ENCODE peak calls at places on chromosomes 12 and 14, in seven cellular contexts. Z, X, K, O, S, N and T are unnamed samples.

GRCh38 chr14:72332871-72333270 is 400.6 kb downstream of the RGS6 start:
- DNase-seq in Z (no peak), X (no peak), K (no peak), O (no peak), S (no peak), N (no peak), T (no peak)

GRCh38 chr12:62438098-62438692 is 28.4 kb upstream of the MON2 start:
- DNase-seq in Z (peak; percentile 54), X (no peak), K (no peak), O (peak; percentile 54), S (peak; percentile 44), N (no peak), T (peak; percentile 39)

GRCh38 chr12:92537235-92537960 is 165.4 kb upstream of the PLEKHG7 start:
- DNase-seq in Z (no peak), X (no peak), K (no peak), O (no peak), S (no peak), N (no peak), T (no peak)

GRCh38 chr12:101962486-101962885 is 85.1 kb downstream of the DRAM1 start:
- DNase-seq in Z (no peak), X (no peak), K (no peak), O (no peak), S (no peak), N (no peak), T (no peak)

GRCh38 chr12:89863968-89864367 is 155.3 kb upstream of the ATP2B1 start:
- DNase-seq in Z (no peak), X (no peak), K (no peak), O (no peak), S (no peak), N (no peak), T (no peak)

GRCh38 chr12:16359512-16360491 is 12.4 kb downstream of the MGST1 start:
- DNase-seq in Z (peak; percentile 25), X (no peak), K (peak; percentile 77), O (peak; percentile 71), S (peak; percentile 47), N (no peak), T (peak; percentile 68)

GRCh38 chr12:4268549-4269181 is 4.9 kb upstream of the CCND2 start:
- DNase-seq in Z (no peak), X (peak; percentile 85), K (no peak), O (no peak), S (no peak), N (no peak), T (no peak)

GRCh38 chr14:88468396-88468795 is 82.9 kb downstream of the SPATA7 start:
- DNase-seq in Z (no peak), X (no peak), K (no peak), O (no peak), S (no peak), N (no peak), T (no peak)

GRCh38 chr14:94031880-94032279 is 5.7 kb downstream of the OTUB2 start:
- DNase-seq in Z (no peak), X (no peak), K (no peak), O (no peak), S (no peak), N (no peak), T (no peak)

DNA sequence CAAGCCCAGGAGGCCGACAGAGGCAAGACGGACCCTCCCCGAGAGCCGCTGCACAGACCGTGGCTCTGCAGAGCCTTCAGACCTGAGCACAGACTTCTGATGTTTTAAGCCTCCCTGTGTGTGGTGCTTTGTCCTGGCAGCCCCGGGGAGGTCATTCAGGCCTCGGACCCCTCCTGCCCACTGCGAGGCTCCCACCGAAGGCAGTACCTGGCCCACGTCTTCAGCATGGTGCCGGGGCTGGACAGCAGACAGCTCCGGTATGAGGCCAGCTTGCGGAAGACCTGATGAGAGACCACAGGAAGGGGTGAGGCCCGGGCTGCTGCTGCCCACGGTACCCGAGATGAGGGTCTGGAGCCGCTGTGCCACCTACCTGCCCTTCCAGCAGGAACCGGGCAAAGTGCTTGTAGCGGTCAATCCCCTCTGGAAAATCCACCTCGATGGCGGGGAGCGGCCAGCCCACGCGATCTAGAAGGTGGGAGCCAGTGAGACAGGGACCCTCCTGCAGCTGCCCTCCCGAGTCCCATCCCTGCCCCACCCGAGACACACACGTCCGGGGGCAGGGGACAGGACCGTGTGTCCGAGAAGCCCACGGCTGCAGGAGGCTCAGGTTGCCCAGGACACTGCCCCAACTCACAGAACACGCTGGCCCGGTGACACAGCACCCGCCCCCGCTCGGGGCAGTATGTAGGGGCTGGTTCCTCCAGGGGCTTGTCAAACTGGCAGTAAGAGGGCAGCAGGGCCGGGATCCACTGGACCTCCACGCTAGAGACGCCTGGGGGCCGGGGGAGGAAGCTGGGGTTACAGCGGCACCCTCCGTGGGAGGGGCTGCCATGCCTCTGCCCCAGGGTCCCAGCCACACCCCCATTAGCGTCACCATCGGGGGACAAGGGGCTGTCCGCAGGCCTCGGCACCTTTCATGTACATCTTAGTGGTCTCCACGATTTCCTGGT is 35.6 kb upstream of the UBC start:
- DNase-seq in Z (no peak), X (no peak), K (no peak), O (no peak), S (no peak), N (peak; percentile 67), T (no peak)
- TF ChIP-seq POLR2A in Z (no peak), X (no peak), K (no peak), O (no peak), S (no peak), N (no peak), T (no peak)

GRCh38 chr12:12725086-12725955 is 8.2 kb downstream of the CDKN1B start:
- DNase-seq in Z (peak; percentile 94), X (peak; percentile 98), K (peak; percentile 94), O (peak; percentile 95), S (peak; percentile 98), N (peak; percentile 96), T (peak; percentile 96)
- TF ChIP-seq POLR2A in Z (peak; percentile 84), X (no peak), K (peak; percentile 82), O (peak; percentile 22), S (peak; percentile 73), N (peak; percentile 95), T (peak; percentile 90)

DNA sequence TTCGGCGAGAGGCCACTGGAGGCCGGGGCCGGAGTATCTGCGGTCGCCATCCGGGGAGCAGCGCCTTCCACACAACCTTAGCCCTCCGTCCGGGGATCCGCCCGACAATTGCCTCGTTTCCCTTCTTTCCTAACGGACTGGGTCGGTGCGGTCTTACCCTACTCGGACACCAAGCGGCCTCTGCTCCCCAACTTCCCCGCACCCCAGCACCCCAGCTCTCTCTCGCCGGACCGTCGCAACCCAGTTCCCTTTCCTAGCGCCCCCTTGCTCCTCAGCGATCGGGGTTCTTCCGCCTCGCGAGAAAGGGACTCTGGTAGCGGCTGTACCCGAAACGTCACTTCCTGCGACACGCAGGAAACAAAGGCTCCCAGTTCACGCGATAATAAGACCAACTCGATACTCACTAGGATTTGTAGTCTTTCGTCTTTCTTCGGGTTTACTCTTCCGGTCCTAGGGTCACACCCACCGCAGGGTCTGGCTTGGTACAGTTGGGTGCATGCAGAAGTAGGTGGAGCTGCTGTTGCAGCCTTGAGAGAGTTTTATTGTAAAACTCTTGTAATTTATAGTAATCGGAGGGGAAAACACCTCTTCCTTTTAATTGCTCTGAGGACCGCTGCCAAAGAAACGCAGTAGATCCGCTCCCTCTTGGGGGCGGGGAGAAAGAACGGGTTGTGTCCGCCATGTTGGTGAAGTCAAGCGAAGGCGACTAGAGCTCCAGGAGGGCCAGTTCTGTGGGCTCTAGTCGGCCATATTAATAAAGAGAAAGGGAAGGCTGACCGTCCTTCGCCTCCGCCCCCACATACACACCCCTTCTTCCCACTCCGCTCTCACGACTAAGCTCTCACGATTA is at the start of the genes THAP2 and ZFC3H1:
- DNase-seq in Z (peak; percentile 97), X (peak; percentile 98), K (peak; percentile 93), O (peak; percentile 94), S (peak; percentile 99), N (no peak), T (peak; percentile 96)
- TF ChIP-seq POLR2A in Z (peak; percentile 96), X (no peak), K (peak; percentile 95), O (peak; percentile 97), S (peak; percentile 54), N (peak; percentile 98), T (peak; percentile 99)

GRCh38 chr14:58200480-58200841 is 512 bp downstream of the ACTR10 start:
- DNase-seq in Z (no peak), X (no peak), K (no peak), O (no peak), S (no peak), N (no peak), T (no peak)

GRCh38 chr14:58198086-58198485 is 1.9 kb upstream of the ACTR10 start:
- DNase-seq in Z (no peak), X (no peak), K (no peak), O (no peak), S (no peak), N (no peak), T (no peak)

GRCh38 chr14:58196198-58196597 is 3.8 kb upstream of the ACTR10 start:
- DNase-seq in Z (no peak), X (no peak), K (no peak), O (no peak), S (no peak), N (no peak), T (no peak)

DNA sequence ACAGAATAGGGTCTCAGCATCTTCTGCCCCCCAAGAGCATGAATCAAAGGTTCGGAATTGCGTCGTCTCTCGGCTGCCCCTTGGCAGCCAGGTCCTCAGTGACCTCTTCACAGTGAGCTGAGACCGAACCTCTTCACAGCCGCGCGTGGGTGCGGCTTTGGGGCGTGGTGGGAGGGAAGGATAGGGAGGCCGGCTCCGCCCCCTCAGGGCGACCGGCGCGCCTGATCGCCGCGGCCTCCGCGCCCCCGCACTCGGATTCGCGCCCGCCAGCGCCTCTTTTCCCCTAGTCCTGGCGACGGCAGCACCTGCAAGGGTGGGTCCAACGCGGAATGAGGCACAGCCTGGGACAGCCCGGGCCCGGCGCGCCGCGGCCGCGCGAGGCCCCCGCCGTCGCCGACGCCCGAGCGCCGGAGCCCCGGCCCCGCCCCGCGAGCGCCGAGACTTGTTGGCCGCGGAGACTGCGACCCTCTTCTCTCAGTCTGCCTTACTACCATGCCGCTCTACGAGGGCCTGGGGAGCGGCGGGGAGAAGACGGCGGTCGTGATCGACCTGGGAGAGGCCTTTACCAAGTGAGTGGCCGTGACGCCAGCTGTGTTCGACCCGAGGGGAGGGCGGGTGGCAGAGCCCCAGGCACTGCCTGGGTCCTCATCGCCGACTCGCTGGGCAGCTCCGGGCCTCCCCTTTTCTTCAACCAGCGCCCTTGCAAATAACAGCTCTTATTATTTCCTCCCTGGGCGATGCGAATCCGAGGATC is at the start of gene ACTR10:
- DNase-seq in Z (peak; percentile 79), X (peak; percentile 96), K (peak; percentile 95), O (peak; percentile 86), S (peak; percentile 68), N (peak; percentile 97), T (peak; percentile 81)
- TF ChIP-seq POLR2A in Z (peak; percentile 39), X (no peak), K (peak; percentile 48), O (no peak), S (peak; percentile 61), N (peak; percentile 76), T (peak; percentile 45)

DNA sequence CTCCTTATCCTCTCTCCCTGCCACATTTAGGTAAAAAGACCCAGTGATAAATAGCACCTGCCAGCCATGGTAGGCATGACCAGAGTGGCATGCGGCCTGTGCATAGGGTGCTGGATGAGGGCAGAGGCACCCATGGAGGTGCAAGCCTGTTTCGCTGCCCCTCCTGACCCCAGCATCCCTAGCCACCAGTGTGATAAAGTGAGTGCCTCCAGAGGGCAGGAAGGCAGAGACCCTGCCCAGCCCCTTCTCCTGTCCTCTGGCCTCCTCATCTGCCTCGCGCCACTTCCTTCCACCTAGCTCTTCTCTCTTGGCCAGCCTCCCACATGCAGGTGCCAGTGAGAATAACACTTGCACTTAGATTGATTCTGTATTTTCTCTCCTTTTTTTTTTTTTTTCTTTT is 108.3 kb upstream of the FUT8 start:
- DNase-seq in Z (no peak), X (no peak), K (no peak), O (no peak), S (no peak), N (no peak), T (no peak)
- TF ChIP-seq POLR2A in Z (no peak), X (no peak), K (no peak), O (no peak), S (no peak), N (no peak), T (no peak)